ENCODE peak calls at places on chromosome 16, in nine cellular contexts. One of them, this sample, is unnamed.

GRCh38 chr16:81843243-81843582 is 64.1 kb downstream of the PLCG2 start:
- DNase-seq in A549: no peak
- DNase-seq in upper lobe of left lung: no peak
- DNase-seq in stomach: no peak
- DNase-seq in ovary: no peak
- DNase-seq in tibial nerve: no peak
- DNase-seq in esophagus muscularis mucosa: no peak
- DNase-seq in K562: no peak
- DNase-seq in GM12878: no peak
- DNase-seq in this sample: no peak

GRCh38 chr16:58658796-58659211 is 25.8 kb downstream of the SLC38A7 start:
- DNase-seq in A549: no peak
- DNase-seq in upper lobe of left lung: no peak
- DNase-seq in stomach: no peak
- DNase-seq in ovary: no peak
- DNase-seq in tibial nerve: no peak
- DNase-seq in esophagus muscularis mucosa: no peak
- DNase-seq in K562: no peak
- DNase-seq in GM12878: no peak
- DNase-seq in this sample: no peak

GRCh38 chr16:2006317-2006716 is 3.3 kb downstream of the ZNF598 start:
- DNase-seq in A549: no peak
- DNase-seq in upper lobe of left lung: peak; percentile 59
- DNase-seq in stomach: no peak
- DNase-seq in ovary: no peak
- DNase-seq in tibial nerve: no peak
- DNase-seq in esophagus muscularis mucosa: no peak
- DNase-seq in K562: no peak
- DNase-seq in GM12878: no peak
- DNase-seq in this sample: no peak

GRCh38 chr16:66095676-66096075 is 270.8 kb upstream of the CDH5 start:
- DNase-seq in A549: no peak
- DNase-seq in upper lobe of left lung: no peak
- DNase-seq in stomach: no peak
- DNase-seq in ovary: no peak
- DNase-seq in tibial nerve: no peak
- DNase-seq in esophagus muscularis mucosa: peak; percentile 72
- DNase-seq in K562: peak; percentile 13
- DNase-seq in GM12878: no peak
- DNase-seq in this sample: no peak

GRCh38 chr16:82585675-82586074 is 41.1 kb upstream of the CDH13 start:
- DNase-seq in A549: no peak
- DNase-seq in upper lobe of left lung: no peak
- DNase-seq in stomach: no peak
- DNase-seq in ovary: no peak
- DNase-seq in tibial nerve: no peak
- DNase-seq in esophagus muscularis mucosa: no peak
- DNase-seq in K562: no peak
- DNase-seq in GM12878: no peak
- DNase-seq in this sample: no peak

GRCh38 chr16:87956771-87957279 is 5.6 kb downstream of the BANP start:
- DNase-seq in A549: peak; percentile 32
- DNase-seq in upper lobe of left lung: no peak
- DNase-seq in stomach: no peak
- DNase-seq in ovary: no peak
- DNase-seq in tibial nerve: no peak
- DNase-seq in esophagus muscularis mucosa: no peak
- DNase-seq in K562: peak; percentile 35
- DNase-seq in GM12878: no peak
- DNase-seq in this sample: no peak

GRCh38 chr16:48616571-48616970 is 6.6 kb upstream of the N4BP1 start:
- DNase-seq in A549: no peak
- DNase-seq in upper lobe of left lung: no peak
- DNase-seq in stomach: peak; percentile 7
- DNase-seq in ovary: no peak
- DNase-seq in tibial nerve: no peak
- DNase-seq in esophagus muscularis mucosa: no peak
- DNase-seq in K562: no peak
- DNase-seq in GM12878: no peak
- DNase-seq in this sample: no peak

GRCh38 chr16:4419402-4419801 is 3.0 kb upstream of the CORO7 start:
- DNase-seq in A549: no peak
- DNase-seq in upper lobe of left lung: no peak
- DNase-seq in stomach: no peak
- DNase-seq in ovary: no peak
- DNase-seq in tibial nerve: no peak
- DNase-seq in esophagus muscularis mucosa: no peak
- DNase-seq in K562: no peak
- DNase-seq in GM12878: no peak
- DNase-seq in this sample: no peak

GRCh38 chr16:23367988-23368387 is 65.9 kb downstream of the SCNN1B start:
- DNase-seq in A549: no peak
- DNase-seq in upper lobe of left lung: no peak
- DNase-seq in stomach: no peak
- DNase-seq in ovary: no peak
- DNase-seq in tibial nerve: no peak
- DNase-seq in esophagus muscularis mucosa: no peak
- DNase-seq in K562: no peak
- DNase-seq in GM12878: no peak
- DNase-seq in this sample: no peak

GRCh38 chr16:23362460-23363317 is 60.6 kb downstream of the SCNN1B start:
- DNase-seq in A549: no peak
- DNase-seq in upper lobe of left lung: peak; percentile 73
- DNase-seq in stomach: peak; percentile 88
- DNase-seq in ovary: no peak
- DNase-seq in tibial nerve: peak; percentile 20
- DNase-seq in esophagus muscularis mucosa: no peak
- DNase-seq in K562: no peak
- DNase-seq in GM12878: no peak
- DNase-seq in this sample: peak; percentile 76

GRCh38 chr16:23367564-23367963 is 65.5 kb downstream of the SCNN1B start:
- DNase-seq in A549: no peak
- DNase-seq in upper lobe of left lung: no peak
- DNase-seq in stomach: no peak
- DNase-seq in ovary: no peak
- DNase-seq in tibial nerve: no peak
- DNase-seq in esophagus muscularis mucosa: no peak
- DNase-seq in K562: no peak
- DNase-seq in GM12878: no peak
- DNase-seq in this sample: no peak

GRCh38 chr16:23368469-23368868 is 66.4 kb downstream of the SCNN1B start:
- DNase-seq in A549: no peak
- DNase-seq in upper lobe of left lung: no peak
- DNase-seq in stomach: no peak
- DNase-seq in ovary: no peak
- DNase-seq in tibial nerve: no peak
- DNase-seq in esophagus muscularis mucosa: no peak
- DNase-seq in K562: no peak
- DNase-seq in GM12878: no peak
- DNase-seq in this sample: no peak

DNA sequence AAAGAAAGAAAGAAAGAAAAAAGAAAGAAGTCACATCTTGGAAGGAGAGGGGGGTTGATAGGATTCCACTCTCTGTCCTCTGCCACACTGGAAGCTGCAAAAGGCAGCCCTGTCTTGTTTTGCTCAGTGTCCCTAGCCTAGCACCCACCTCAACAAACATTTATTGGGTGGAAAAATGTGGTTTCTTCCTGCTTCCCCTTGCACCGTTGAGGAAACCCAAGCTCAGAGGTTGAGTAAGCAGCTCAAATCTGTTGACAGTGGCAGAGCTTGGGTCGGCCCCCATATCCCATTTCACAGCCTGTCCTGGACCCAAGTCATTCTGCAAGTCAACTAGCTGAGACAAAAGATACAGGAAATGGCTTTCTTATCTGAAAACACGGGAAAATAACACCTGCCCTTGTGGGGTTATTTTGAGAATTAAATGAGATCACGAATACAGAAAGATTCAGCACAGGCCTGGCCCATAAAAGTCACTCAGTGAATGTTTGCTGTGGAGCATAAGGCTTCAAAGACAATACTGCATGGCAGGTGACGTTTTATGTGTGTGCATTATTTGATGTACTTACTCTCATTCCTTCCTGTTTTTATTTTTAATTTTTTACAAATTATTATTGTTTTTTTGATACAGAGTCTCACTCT is 63.6 kb downstream of the SCNN1B start:
- DNase-seq in A549: no peak
- DNase-seq in upper lobe of left lung: no peak
- DNase-seq in stomach: no peak
- DNase-seq in ovary: no peak
- DNase-seq in tibial nerve: no peak
- DNase-seq in esophagus muscularis mucosa: no peak
- DNase-seq in K562: no peak
- DNase-seq in GM12878: peak; percentile 25
- DNase-seq in this sample: no peak
- TF ChIP-seq EP300 in A549: no peak
- TF ChIP-seq EP300 in upper lobe of left lung: no peak
- TF ChIP-seq EP300 in stomach: no peak
- TF ChIP-seq EP300 in ovary: no peak
- TF ChIP-seq EP300 in tibial nerve: peak; percentile 27
- TF ChIP-seq EP300 in esophagus muscularis mucosa: no peak
- TF ChIP-seq EP300 in K562: no peak
- TF ChIP-seq EP300 in GM12878: no peak
- TF ChIP-seq EP300 in this sample: no peak

GRCh38 chr16:31697744-31698125 is 170.0 kb downstream of the AHSP start:
- DNase-seq in A549: no peak
- DNase-seq in upper lobe of left lung: no peak
- DNase-seq in stomach: no peak
- DNase-seq in ovary: no peak
- DNase-seq in tibial nerve: no peak
- DNase-seq in esophagus muscularis mucosa: no peak
- DNase-seq in K562: no peak
- DNase-seq in GM12878: no peak
- DNase-seq in this sample: no peak

GRCh38 chr16:31699601-31700000 is 171.9 kb downstream of the AHSP start:
- DNase-seq in A549: no peak
- DNase-seq in upper lobe of left lung: no peak
- DNase-seq in stomach: no peak
- DNase-seq in ovary: no peak
- DNase-seq in tibial nerve: no peak
- DNase-seq in esophagus muscularis mucosa: no peak
- DNase-seq in K562: no peak
- DNase-seq in GM12878: no peak
- DNase-seq in this sample: no peak

GRCh38 chr16:31696968-31697743 is 169.5 kb downstream of the AHSP start:
- DNase-seq in A549: no peak
- DNase-seq in upper lobe of left lung: no peak
- DNase-seq in stomach: no peak
- DNase-seq in ovary: no peak
- DNase-seq in tibial nerve: no peak
- DNase-seq in esophagus muscularis mucosa: peak; percentile 64
- DNase-seq in K562: peak; percentile 44
- DNase-seq in GM12878: no peak
- DNase-seq in this sample: no peak

GRCh38 chr16:31700200-31700529 is 172.5 kb downstream of the AHSP start:
- DNase-seq in A549: peak; percentile 87
- DNase-seq in upper lobe of left lung: no peak
- DNase-seq in stomach: no peak
- DNase-seq in ovary: no peak
- DNase-seq in tibial nerve: no peak
- DNase-seq in esophagus muscularis mucosa: no peak
- DNase-seq in K562: peak; percentile 94
- DNase-seq in GM12878: no peak
- DNase-seq in this sample: peak; percentile 89

DNA sequence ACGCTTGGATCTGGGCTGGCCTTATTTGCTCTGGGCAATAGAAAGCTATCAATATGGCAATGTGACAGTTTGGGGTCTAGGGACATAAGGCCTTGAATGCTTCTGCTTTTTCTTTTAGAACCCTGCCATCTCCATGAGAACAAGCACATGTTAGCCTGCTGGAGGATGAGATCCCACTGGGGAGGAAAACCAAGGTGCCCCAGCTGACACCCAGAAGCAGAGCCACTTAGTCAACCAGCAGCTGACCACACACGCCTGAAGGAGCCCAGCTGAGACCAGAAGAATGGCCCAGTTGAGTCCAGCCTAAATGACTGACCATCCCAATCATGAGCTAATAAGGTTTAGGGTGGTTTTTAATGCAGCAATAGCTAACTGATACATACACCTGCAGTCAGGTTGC is 171.2 kb downstream of the AHSP start:
- DNase-seq in A549: no peak
- DNase-seq in upper lobe of left lung: no peak
- DNase-seq in stomach: no peak
- DNase-seq in ovary: no peak
- DNase-seq in tibial nerve: no peak
- DNase-seq in esophagus muscularis mucosa: peak; percentile 34
- DNase-seq in K562: no peak
- DNase-seq in GM12878: no peak
- DNase-seq in this sample: no peak
- TF ChIP-seq EP300 in A549: no peak
- TF ChIP-seq EP300 in upper lobe of left lung: no peak
- TF ChIP-seq EP300 in stomach: no peak
- TF ChIP-seq EP300 in ovary: no peak
- TF ChIP-seq EP300 in tibial nerve: no peak
- TF ChIP-seq EP300 in esophagus muscularis mucosa: no peak
- TF ChIP-seq EP300 in K562: no peak
- TF ChIP-seq EP300 in GM12878: no peak
- TF ChIP-seq EP300 in this sample: no peak

GRCh38 chr16:65024649-65025243 is 97.1 kb downstream of the CDH11 start:
- DNase-seq in A549: no peak
- DNase-seq in upper lobe of left lung: no peak
- DNase-seq in stomach: no peak
- DNase-seq in ovary: no peak
- DNase-seq in tibial nerve: no peak
- DNase-seq in esophagus muscularis mucosa: no peak
- DNase-seq in K562: no peak
- DNase-seq in GM12878: no peak
- DNase-seq in this sample: no peak
- TF ChIP-seq EP300 in A549: no peak
- TF ChIP-seq EP300 in upper lobe of left lung: no peak
- TF ChIP-seq EP300 in stomach: no peak
- TF ChIP-seq EP300 in ovary: no peak
- TF ChIP-seq EP300 in tibial nerve: no peak
- TF ChIP-seq EP300 in esophagus muscularis mucosa: no peak
- TF ChIP-seq EP300 in K562: no peak
- TF ChIP-seq EP300 in GM12878: no peak
- TF ChIP-seq EP300 in this sample: no peak

GRCh38 chr16:75559002-75559401 is 3.0 kb upstream of the TMEM231 start:
- DNase-seq in A549: no peak
- DNase-seq in upper lobe of left lung: no peak
- DNase-seq in stomach: no peak
- DNase-seq in ovary: no peak
- DNase-seq in tibial nerve: no peak
- DNase-seq in esophagus muscularis mucosa: no peak
- DNase-seq in K562: no peak
- DNase-seq in GM12878: no peak
- DNase-seq in this sample: no peak

GRCh38 chr16:75555213-75555706 is 792 bp downstream of the TMEM231 start:
- DNase-seq in A549: peak; percentile 97
- DNase-seq in upper lobe of left lung: no peak
- DNase-seq in stomach: peak; percentile 67
- DNase-seq in ovary: peak; percentile 52
- DNase-seq in tibial nerve: peak; percentile 26
- DNase-seq in esophagus muscularis mucosa: no peak
- DNase-seq in K562: peak; percentile 89
- DNase-seq in GM12878: no peak
- DNase-seq in this sample: peak; percentile 83

GRCh38 chr16:75565640-75566039 is 539 bp upstream of the GABARAPL2 start:
- DNase-seq in A549: no peak
- DNase-seq in upper lobe of left lung: no peak
- DNase-seq in stomach: no peak
- DNase-seq in ovary: no peak
- DNase-seq in tibial nerve: no peak
- DNase-seq in esophagus muscularis mucosa: no peak
- DNase-seq in K562: no peak
- DNase-seq in GM12878: no peak
- DNase-seq in this sample: no peak

GRCh38 chr16:75555707-75556512 is at the start of gene TMEM231:
- DNase-seq in A549: peak; percentile 95
- DNase-seq in upper lobe of left lung: peak; percentile 99
- DNase-seq in stomach: peak; percentile 97
- DNase-seq in ovary: peak; percentile 96
- DNase-seq in tibial nerve: peak; percentile 97
- DNase-seq in esophagus muscularis mucosa: peak; percentile 99
- DNase-seq in K562: peak; percentile 97
- DNase-seq in GM12878: no peak
- DNase-seq in this sample: peak; percentile 99

GRCh38 chr16:75559564-75560372 is 3.7 kb upstream of the TMEM231 start:
- DNase-seq in A549: no peak
- DNase-seq in upper lobe of left lung: no peak
- DNase-seq in stomach: no peak
- DNase-seq in ovary: no peak
- DNase-seq in tibial nerve: no peak
- DNase-seq in esophagus muscularis mucosa: no peak
- DNase-seq in K562: peak; percentile 38
- DNase-seq in GM12878: no peak
- DNase-seq in this sample: no peak
- TF ChIP-seq EP300 in A549: no peak
- TF ChIP-seq EP300 in upper lobe of left lung: no peak
- TF ChIP-seq EP300 in stomach: no peak
- TF ChIP-seq EP300 in ovary: no peak
- TF ChIP-seq EP300 in tibial nerve: no peak
- TF ChIP-seq EP300 in esophagus muscularis mucosa: no peak
- TF ChIP-seq EP300 in K562: peak; percentile 53
- TF ChIP-seq EP300 in GM12878: no peak
- TF ChIP-seq EP300 in this sample: no peak